ENCODE peak calls at places on chromosomes 11 and 22, in eight cellular contexts. One of them, this sample, is unnamed.

GRCh38 chr11:125404811-125405481 is 91.1 kb downstream of the FEZ1 start:
- DNase-seq in suprapubic skin: peak; percentile 85
- DNase-seq in HL-60: peak; percentile 15
- DNase-seq in CD4-positive, alpha-beta T cell: peak; percentile 54
- DNase-seq in substantia nigra: no peak
- DNase-seq in RWPE1: peak; percentile 70
- DNase-seq in CD8-positive, alpha-beta memory T cell: peak; percentile 37
- DNase-seq in Panc1: peak; percentile 46
- DNase-seq in this sample: no peak

GRCh38 chr11:3030289-3031070 is 26.7 kb downstream of the CARS1 start:
- DNase-seq in suprapubic skin: no peak
- DNase-seq in HL-60: peak; percentile 52
- DNase-seq in CD4-positive, alpha-beta T cell: no peak
- DNase-seq in substantia nigra: no peak
- DNase-seq in RWPE1: no peak
- DNase-seq in CD8-positive, alpha-beta memory T cell: no peak
- DNase-seq in Panc1: no peak
- DNase-seq in this sample: no peak

GRCh38 chr11:78109011-78109685 is 29.5 kb upstream of the NDUFC2 start:
- DNase-seq in suprapubic skin: no peak
- DNase-seq in HL-60: no peak
- DNase-seq in CD4-positive, alpha-beta T cell: no peak
- DNase-seq in substantia nigra: no peak
- DNase-seq in RWPE1: no peak
- DNase-seq in CD8-positive, alpha-beta memory T cell: no peak
- DNase-seq in Panc1: no peak
- DNase-seq in this sample: no peak

GRCh38 chr22:33792837-33793236 is 127.4 kb downstream of the LARGE1 start:
- DNase-seq in suprapubic skin: no peak
- DNase-seq in HL-60: no peak
- DNase-seq in CD4-positive, alpha-beta T cell: no peak
- DNase-seq in substantia nigra: no peak
- DNase-seq in RWPE1: no peak
- DNase-seq in CD8-positive, alpha-beta memory T cell: no peak
- DNase-seq in Panc1: no peak
- DNase-seq in this sample: no peak

GRCh38 chr11:36455658-36456111 is 54.4 kb downstream of the TRAF6 start:
- DNase-seq in suprapubic skin: peak; percentile 91
- DNase-seq in HL-60: peak; percentile 45
- DNase-seq in CD4-positive, alpha-beta T cell: no peak
- DNase-seq in substantia nigra: peak; percentile 36
- DNase-seq in RWPE1: peak; percentile 14
- DNase-seq in CD8-positive, alpha-beta memory T cell: no peak
- DNase-seq in Panc1: no peak
- DNase-seq in this sample: no peak

GRCh38 chr22:48105254-48105653 is 1342.8 kb downstream of the TBC1D22A start:
- DNase-seq in suprapubic skin: no peak
- DNase-seq in HL-60: no peak
- DNase-seq in CD4-positive, alpha-beta T cell: no peak
- DNase-seq in substantia nigra: no peak
- DNase-seq in RWPE1: no peak
- DNase-seq in CD8-positive, alpha-beta memory T cell: no peak
- DNase-seq in Panc1: no peak
- DNase-seq in this sample: no peak

GRCh38 chr11:3920148-3920852 is 64.8 kb downstream of the STIM1 start:
- DNase-seq in suprapubic skin: no peak
- DNase-seq in HL-60: peak; percentile 58
- DNase-seq in CD4-positive, alpha-beta T cell: peak; percentile 63
- DNase-seq in substantia nigra: no peak
- DNase-seq in RWPE1: peak; percentile 18
- DNase-seq in CD8-positive, alpha-beta memory T cell: peak; percentile 46
- DNase-seq in Panc1: no peak
- DNase-seq in this sample: no peak

GRCh38 chr11:1202154-1202775 is 20.6 kb upstream of the MUC5B start:
- DNase-seq in suprapubic skin: peak; percentile 71
- DNase-seq in HL-60: no peak
- DNase-seq in CD4-positive, alpha-beta T cell: no peak
- DNase-seq in substantia nigra: no peak
- DNase-seq in RWPE1: no peak
- DNase-seq in CD8-positive, alpha-beta memory T cell: no peak
- DNase-seq in Panc1: no peak
- DNase-seq in this sample: peak; percentile 51

GRCh38 chr11:59839615-59840014 is 5.7 kb downstream of the CBLIF start:
- DNase-seq in suprapubic skin: no peak
- DNase-seq in HL-60: no peak
- DNase-seq in CD4-positive, alpha-beta T cell: no peak
- DNase-seq in substantia nigra: no peak
- DNase-seq in RWPE1: no peak
- DNase-seq in CD8-positive, alpha-beta memory T cell: no peak
- DNase-seq in Panc1: no peak
- DNase-seq in this sample: no peak

GRCh38 chr11:16613401-16614381 is 124.8 kb upstream of the C11orf58 start:
- DNase-seq in suprapubic skin: no peak
- DNase-seq in HL-60: peak; percentile 45
- DNase-seq in CD4-positive, alpha-beta T cell: peak; percentile 39
- DNase-seq in substantia nigra: peak; percentile 73
- DNase-seq in RWPE1: peak; percentile 73
- DNase-seq in CD8-positive, alpha-beta memory T cell: peak; percentile 19
- DNase-seq in Panc1: peak; percentile 41
- DNase-seq in this sample: peak; percentile 77

GRCh38 chr11:5136246-5136645 is 1.9 kb downstream of the OR52A5 start:
- DNase-seq in suprapubic skin: no peak
- DNase-seq in HL-60: no peak
- DNase-seq in CD4-positive, alpha-beta T cell: no peak
- DNase-seq in substantia nigra: no peak
- DNase-seq in RWPE1: no peak
- DNase-seq in CD8-positive, alpha-beta memory T cell: no peak
- DNase-seq in Panc1: no peak
- DNase-seq in this sample: no peak

GRCh38 chr11:11966826-11967668 is 41.4 kb downstream of the DKK3 start:
- DNase-seq in suprapubic skin: no peak
- DNase-seq in HL-60: peak; percentile 17
- DNase-seq in CD4-positive, alpha-beta T cell: peak; percentile 51
- DNase-seq in substantia nigra: peak; percentile 66
- DNase-seq in RWPE1: peak; percentile 54
- DNase-seq in CD8-positive, alpha-beta memory T cell: peak; percentile 52
- DNase-seq in Panc1: peak; percentile 55
- DNase-seq in this sample: no peak

GRCh38 chr11:113675003-113675471 is 31.1 kb downstream of the TMPRSS5 start:
- DNase-seq in suprapubic skin: no peak
- DNase-seq in HL-60: no peak
- DNase-seq in CD4-positive, alpha-beta T cell: no peak
- DNase-seq in substantia nigra: no peak
- DNase-seq in RWPE1: peak; percentile 38
- DNase-seq in CD8-positive, alpha-beta memory T cell: no peak
- DNase-seq in Panc1: no peak
- DNase-seq in this sample: no peak

GRCh38 chr11:113677648-113678047 is 28.5 kb downstream of the TMPRSS5 start:
- DNase-seq in suprapubic skin: no peak
- DNase-seq in HL-60: no peak
- DNase-seq in CD4-positive, alpha-beta T cell: no peak
- DNase-seq in substantia nigra: no peak
- DNase-seq in RWPE1: no peak
- DNase-seq in CD8-positive, alpha-beta memory T cell: no peak
- DNase-seq in Panc1: no peak
- DNase-seq in this sample: no peak

GRCh38 chr11:113674397-113674685 is 31.8 kb downstream of the TMPRSS5 start:
- DNase-seq in suprapubic skin: no peak
- DNase-seq in HL-60: no peak
- DNase-seq in CD4-positive, alpha-beta T cell: no peak
- DNase-seq in substantia nigra: no peak
- DNase-seq in RWPE1: no peak
- DNase-seq in CD8-positive, alpha-beta memory T cell: no peak
- DNase-seq in Panc1: no peak
- DNase-seq in this sample: no peak

GRCh38 chr11:113673566-113674396 is 32.3 kb downstream of the TMPRSS5 start:
- DNase-seq in suprapubic skin: no peak
- DNase-seq in HL-60: no peak
- DNase-seq in CD4-positive, alpha-beta T cell: no peak
- DNase-seq in substantia nigra: no peak
- DNase-seq in RWPE1: no peak
- DNase-seq in CD8-positive, alpha-beta memory T cell: no peak
- DNase-seq in Panc1: no peak
- DNase-seq in this sample: no peak

GRCh38 chr11:113675565-113675964 is 30.5 kb downstream of the TMPRSS5 start:
- DNase-seq in suprapubic skin: no peak
- DNase-seq in HL-60: no peak
- DNase-seq in CD4-positive, alpha-beta T cell: no peak
- DNase-seq in substantia nigra: no peak
- DNase-seq in RWPE1: no peak
- DNase-seq in CD8-positive, alpha-beta memory T cell: no peak
- DNase-seq in Panc1: no peak
- DNase-seq in this sample: no peak
- H3K27ac ChIP-seq in suprapubic skin: no peak overlapping the region
- H3K27ac ChIP-seq in HL-60: no peak overlapping the region
- H3K27ac ChIP-seq in CD4-positive, alpha-beta T cell: no peak overlapping the region
- H3K27ac ChIP-seq in substantia nigra: no peak overlapping the region
- H3K27ac ChIP-seq in RWPE1: no peak overlapping the region
- H3K27ac ChIP-seq in CD8-positive, alpha-beta memory T cell: no peak overlapping the region
- H3K27ac ChIP-seq in Panc1: peak overlapping the region; percentile 68
- H3K27ac ChIP-seq in this sample: no peak overlapping the region

GRCh38 chr11:117663389-117663788 is 133.6 kb downstream of the DSCAML1 start:
- DNase-seq in suprapubic skin: no peak
- DNase-seq in HL-60: no peak
- DNase-seq in CD4-positive, alpha-beta T cell: no peak
- DNase-seq in substantia nigra: peak; percentile 67
- DNase-seq in RWPE1: no peak
- DNase-seq in CD8-positive, alpha-beta memory T cell: no peak
- DNase-seq in Panc1: no peak
- DNase-seq in this sample: no peak
- H3K27ac ChIP-seq in suprapubic skin: no peak overlapping the region
- H3K27ac ChIP-seq in HL-60: no peak overlapping the region
- H3K27ac ChIP-seq in CD4-positive, alpha-beta T cell: no peak overlapping the region
- H3K27ac ChIP-seq in substantia nigra: peak overlapping the region; percentile 95
- H3K27ac ChIP-seq in RWPE1: no peak overlapping the region
- H3K27ac ChIP-seq in CD8-positive, alpha-beta memory T cell: no peak overlapping the region
- H3K27ac ChIP-seq in Panc1: no peak overlapping the region
- H3K27ac ChIP-seq in this sample: no peak overlapping the region

DNA sequence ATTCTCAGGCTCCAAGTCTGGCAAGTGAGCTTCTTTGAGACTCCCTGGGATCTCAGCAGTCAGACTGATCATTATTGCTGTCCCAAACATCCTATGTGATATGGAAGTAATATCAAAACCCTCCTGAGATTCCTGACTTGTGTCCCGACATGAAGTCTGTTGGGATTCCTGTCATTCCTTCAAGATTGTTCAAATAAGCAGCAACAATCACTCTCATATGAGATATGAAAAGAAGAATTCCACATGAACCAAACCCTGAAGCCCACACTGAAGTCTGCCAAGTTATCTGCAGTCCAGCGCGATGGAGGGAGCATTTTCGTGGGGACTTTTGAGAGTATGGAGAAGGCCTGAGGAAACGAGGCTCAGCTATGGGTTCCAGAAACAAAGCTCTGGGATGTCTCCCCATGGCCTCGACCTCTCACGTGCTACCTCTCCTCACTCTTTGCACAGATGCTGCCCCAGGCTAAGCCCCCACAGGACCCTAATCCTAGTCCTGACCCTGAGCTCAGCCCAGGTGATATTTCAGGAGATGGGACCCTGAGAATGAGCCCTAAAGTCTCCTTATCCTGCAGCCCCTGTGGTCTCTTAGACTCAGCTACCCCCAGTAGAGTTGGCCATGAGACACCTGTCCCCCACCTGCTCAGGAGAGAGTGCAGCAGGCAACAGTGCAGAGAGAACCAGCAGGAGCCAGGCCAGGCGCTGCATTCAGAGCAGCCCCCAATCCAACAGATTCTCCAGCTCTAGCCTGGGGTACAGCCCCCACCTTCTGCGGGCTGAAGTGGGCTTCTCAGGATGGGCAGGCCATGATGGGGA is 100.2 kb downstream of the GGTLC2 start:
- DNase-seq in suprapubic skin: no peak
- DNase-seq in HL-60: no peak
- DNase-seq in CD4-positive, alpha-beta T cell: no peak
- DNase-seq in substantia nigra: no peak
- DNase-seq in RWPE1: no peak
- DNase-seq in CD8-positive, alpha-beta memory T cell: no peak
- DNase-seq in Panc1: no peak
- DNase-seq in this sample: no peak
- H3K27ac ChIP-seq in suprapubic skin: no peak overlapping the region
- H3K27ac ChIP-seq in HL-60: no peak overlapping the region
- H3K27ac ChIP-seq in CD4-positive, alpha-beta T cell: no peak overlapping the region
- H3K27ac ChIP-seq in substantia nigra: no peak overlapping the region
- H3K27ac ChIP-seq in RWPE1: no peak overlapping the region
- H3K27ac ChIP-seq in CD8-positive, alpha-beta memory T cell: no peak overlapping the region
- H3K27ac ChIP-seq in Panc1: no peak overlapping the region
- H3K27ac ChIP-seq in this sample: no peak overlapping the region

DNA sequence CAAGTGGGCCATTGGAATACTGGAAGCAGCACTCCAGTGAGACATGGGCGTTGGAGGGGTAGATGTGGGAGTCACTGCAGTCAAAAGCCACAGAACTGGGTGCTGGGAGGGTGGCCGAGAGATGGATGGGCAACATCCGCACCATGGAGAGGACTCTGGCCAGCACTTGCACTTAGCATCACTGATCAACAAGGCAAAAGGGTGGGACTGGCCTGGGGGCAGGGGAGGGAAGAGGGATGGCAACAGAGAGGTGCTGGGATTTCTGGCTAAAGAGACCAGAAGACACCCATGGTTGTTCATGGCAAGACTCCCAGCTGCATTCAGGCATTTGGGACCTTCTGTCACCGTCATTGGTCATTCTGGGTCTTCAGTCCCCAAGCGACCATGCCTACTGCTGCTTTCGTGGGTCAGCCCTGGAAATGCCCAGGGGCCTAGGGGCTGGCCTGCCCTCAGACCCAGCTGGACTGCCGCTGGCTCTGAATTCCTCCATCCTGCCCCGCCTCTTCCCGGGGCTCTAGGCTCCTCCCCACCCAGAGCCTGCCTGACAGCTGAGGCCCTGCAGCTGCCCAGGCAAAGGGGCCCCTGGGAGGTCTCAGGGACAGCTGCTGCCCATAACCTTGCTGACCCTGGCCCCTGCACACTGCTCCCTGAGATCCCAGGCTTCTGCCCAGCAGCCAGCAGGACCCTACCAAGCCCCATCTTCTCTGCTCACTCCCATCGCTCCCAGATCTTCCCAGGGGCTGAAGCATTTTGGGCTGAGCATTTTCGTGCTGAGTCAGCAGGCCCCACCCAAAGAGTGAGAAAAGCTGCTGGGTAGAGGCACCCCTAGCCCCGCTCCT is 13.0 kb upstream of the CDC42EP2 start:
- DNase-seq in suprapubic skin: no peak
- DNase-seq in HL-60: no peak
- DNase-seq in CD4-positive, alpha-beta T cell: no peak
- DNase-seq in substantia nigra: peak; percentile 56
- DNase-seq in RWPE1: no peak
- DNase-seq in CD8-positive, alpha-beta memory T cell: no peak
- DNase-seq in Panc1: no peak
- DNase-seq in this sample: no peak
- H3K27ac ChIP-seq in suprapubic skin: no peak overlapping the region
- H3K27ac ChIP-seq in HL-60: no peak overlapping the region
- H3K27ac ChIP-seq in CD4-positive, alpha-beta T cell: no peak overlapping the region
- H3K27ac ChIP-seq in substantia nigra: peak overlapping the region; percentile 88
- H3K27ac ChIP-seq in RWPE1: peak overlapping the region; percentile 69
- H3K27ac ChIP-seq in CD8-positive, alpha-beta memory T cell: no peak overlapping the region
- H3K27ac ChIP-seq in Panc1: no peak overlapping the region
- H3K27ac ChIP-seq in this sample: no peak overlapping the region

GRCh38 chr11:119700030-119700429 is 29.0 kb downstream of the NECTIN1 start:
- DNase-seq in suprapubic skin: no peak
- DNase-seq in HL-60: no peak
- DNase-seq in CD4-positive, alpha-beta T cell: no peak
- DNase-seq in substantia nigra: no peak
- DNase-seq in RWPE1: no peak
- DNase-seq in CD8-positive, alpha-beta memory T cell: no peak
- DNase-seq in Panc1: no peak
- DNase-seq in this sample: no peak
- H3K27ac ChIP-seq in suprapubic skin: peak overlapping the region; percentile 91
- H3K27ac ChIP-seq in HL-60: no peak overlapping the region
- H3K27ac ChIP-seq in CD4-positive, alpha-beta T cell: no peak overlapping the region
- H3K27ac ChIP-seq in substantia nigra: peak overlapping the region; percentile 18
- H3K27ac ChIP-seq in RWPE1: peak overlapping the region; percentile 100
- H3K27ac ChIP-seq in CD8-positive, alpha-beta memory T cell: no peak overlapping the region
- H3K27ac ChIP-seq in Panc1: no peak overlapping the region
- H3K27ac ChIP-seq in this sample: peak overlapping the region; percentile 95

This sample was measured in RWPE2.